ENCODE peak calls at places on chromosomes 7 and 10, in four cellular contexts. L, R, F and I are unnamed samples.

GRCh38 chr10:60430017-60430416 is 40.3 kb upstream of the ANK3 start:
- DNase-seq in F (peak; percentile 40), R (no peak), L (no peak), I (no peak)

GRCh38 chr7:151083071-151083823 is at the start of gene TMUB1:
- DNase-seq in L (peak; percentile 93), F (no peak), R (peak; percentile 32), I (peak; percentile 90)

GRCh38 chr10:110008518-110009339 is 945 bp downstream of the ADD3 start:
- DNase-seq in L (peak; percentile 77), F (no peak), R (peak; percentile 10), I (peak; percentile 66)

GRCh38 chr10:54900584-54900983 is 99.6 kb upstream of the PCDH15 start:
- DNase-seq in R (no peak), F (no peak), L (no peak), I (no peak)

GRCh38 chr10:92290076-92290836 is 622 bp downstream of the CPEB3 start:
- DNase-seq in F (no peak), L (no peak), R (no peak), I (peak; percentile 61)

GRCh38 chr10:46557319-46558140 is 1.1 kb upstream of the GPRIN2 start:
- DNase-seq in L (peak; percentile 87), F (no peak), R (no peak), I (no peak)

GRCh38 chr10:50788951-50789904 is 49.5 kb downstream of the ASAH2B start:
- DNase-seq in R (no peak), L (no peak), F (no peak), I (no peak)

GRCh38 chr10:55426138-55426537 is 625.1 kb upstream of the PCDH15 start:
- DNase-seq in F (no peak), R (no peak), L (no peak), I (no peak)

GRCh38 chr7:27110163-27110976 is 7.9 kb upstream of the HOXA2 start:
- DNase-seq in R (no peak), F (no peak), L (peak; percentile 60), I (no peak)

GRCh38 chr7:139871276-139871675 is 42.2 kb downstream of the TBXAS1 start:
- DNase-seq in L (no peak), R (no peak), F (no peak), I (no peak)

GRCh38 chr7:44378744-44379143 is 53.4 kb upstream of the CAMK2B start:
- DNase-seq in F (peak; percentile 40), R (no peak), L (no peak), I (no peak)

GRCh38 chr7:21923663-21924062 is 22.0 kb downstream of the CDCA7L start:
- DNase-seq in F (no peak), R (no peak), L (no peak), I (no peak)

GRCh38 chr7:118492466-118492865 is 268.0 kb downstream of the ANKRD7 start:
- DNase-seq in R (no peak), F (no peak), L (no peak), I (no peak)

GRCh38 chr7:32179567-32179966 is 109.4 kb upstream of the PDE1C start:
- DNase-seq in F (no peak), R (no peak), L (no peak), I (no peak)

GRCh38 chr10:78451592-78451991 is 417.9 kb downstream of the RPS24 start:
- DNase-seq in L (no peak), R (no peak), F (no peak), I (no peak)

GRCh38 chr7:127383123-127383835 is 9.2 kb downstream of the ZNF800 start:
- DNase-seq in L (no peak), F (no peak), R (no peak), I (no peak)

GRCh38 chr10:21505711-21506278 is 19.7 kb downstream of the SKIDA1 start:
- DNase-seq in F (no peak), R (no peak), L (no peak), I (no peak)

GRCh38 chr7:151687523-151688235 is 168.0 kb upstream of the RHEB start:
- DNase-seq in L (no peak), F (peak; percentile 91), R (no peak), I (no peak)

DNA sequence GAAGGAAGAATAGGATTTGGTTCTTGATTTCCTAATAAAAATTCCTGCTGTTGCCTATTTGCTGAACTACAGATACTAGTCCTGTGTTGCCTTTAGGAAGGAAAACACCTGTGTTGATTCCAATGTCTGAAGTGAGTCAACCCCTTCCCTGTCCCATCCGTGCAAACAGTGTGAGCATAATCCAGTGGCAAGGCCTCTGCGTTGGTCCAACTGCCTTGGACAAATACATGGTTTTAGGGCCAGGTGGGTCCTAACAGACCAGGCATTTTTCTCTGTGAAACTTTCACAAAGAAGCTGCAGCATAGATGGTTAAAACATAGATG is 1.7 kb downstream of the PLA2G12B start:
- DNase-seq in L (no peak), R (no peak), F (no peak), I (no peak)
- TF ChIP-seq CTCF in L (no peak), R (no peak), F (no peak), I (no peak)

GRCh38 chr10:119358140-119358512 is 150.8 kb downstream of the GRK5 start:
- DNase-seq in L (no peak), R (no peak), F (no peak), I (no peak)

GRCh38 chr10:119357389-119358139 is 150.2 kb downstream of the GRK5 start:
- DNase-seq in L (no peak), F (no peak), R (no peak), I (no peak)

GRCh38 chr10:119358567-119358966 is 151.2 kb downstream of the GRK5 start:
- DNase-seq in R (no peak), L (no peak), F (no peak), I (no peak)

GRCh38 chr10:119353438-119353837 is 146.1 kb downstream of the GRK5 start:
- DNase-seq in R (no peak), F (no peak), L (no peak), I (no peak)

GRCh38 chr10:119355930-119356329 is 148.6 kb downstream of the GRK5 start:
- DNase-seq in R (no peak), L (no peak), F (no peak), I (no peak)
- TF ChIP-seq CTCF in R (peak; percentile 59), L (no peak), F (peak; percentile 55), I (peak; percentile 71)

DNA sequence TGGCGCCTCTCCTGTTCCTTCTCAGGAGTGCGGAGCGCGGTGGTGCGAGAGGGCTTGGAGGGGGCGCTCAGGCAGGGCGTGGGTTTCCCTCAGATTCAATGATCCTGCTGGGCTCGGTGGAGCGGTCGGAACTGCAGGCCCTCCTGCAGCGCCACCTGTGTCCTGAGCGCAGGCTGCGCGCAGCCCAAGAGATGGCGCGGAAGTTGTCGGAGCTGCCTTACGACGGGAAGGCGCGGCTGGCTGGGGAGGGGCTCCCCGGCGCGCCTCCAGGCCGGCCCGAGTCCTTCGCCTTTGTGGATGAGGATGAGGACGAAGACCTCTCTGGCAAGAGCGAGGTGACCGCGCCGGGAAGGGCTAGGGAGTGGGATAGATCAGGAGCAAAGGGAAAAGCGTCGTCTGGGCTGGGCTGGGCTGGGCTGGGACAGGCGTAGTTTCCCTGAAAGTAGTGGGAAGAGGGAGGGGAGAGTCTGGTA is 17.0 kb downstream of the FAM131B start:
- DNase-seq in R (no peak), L (peak; percentile 56), F (no peak), I (peak; percentile 82)
- TF ChIP-seq CTCF in R (peak; percentile 71), L (peak; percentile 21), F (peak; percentile 56), I (peak; percentile 67)

GRCh38 chr10:69943292-69943820 is 109.3 kb upstream of the MACROH2A2 start:
- DNase-seq in R (no peak), L (no peak), F (no peak), I (no peak)
- TF ChIP-seq CTCF in R (no peak), L (no peak), F (no peak), I (no peak)

GRCh38 chr10:101161494-101162299 is 30.6 kb downstream of the TLX1 start:
- DNase-seq in R (no peak), L (peak; percentile 74), F (peak; percentile 13), I (peak; percentile 77)
- TF ChIP-seq CTCF in R (peak; percentile 93), L (peak; percentile 99), F (peak; percentile 95), I (peak; percentile 95)

GRCh38 chr10:97587183-97587582 is 2.3 kb upstream of the C10orf62 start:
- DNase-seq in R (no peak), L (no peak), F (no peak), I (no peak)
- TF ChIP-seq CTCF in R (no peak), L (no peak), F (no peak), I (no peak)

GRCh38 chr10:71396084-71396713 is 521 bp upstream of the CDH23 start:
- DNase-seq in R (no peak), F (no peak), L (peak; percentile 72), I (peak; percentile 59)
- TF ChIP-seq CTCF in R (peak; percentile 48), F (no peak), L (peak; percentile 30), I (peak; percentile 4)

DNA sequence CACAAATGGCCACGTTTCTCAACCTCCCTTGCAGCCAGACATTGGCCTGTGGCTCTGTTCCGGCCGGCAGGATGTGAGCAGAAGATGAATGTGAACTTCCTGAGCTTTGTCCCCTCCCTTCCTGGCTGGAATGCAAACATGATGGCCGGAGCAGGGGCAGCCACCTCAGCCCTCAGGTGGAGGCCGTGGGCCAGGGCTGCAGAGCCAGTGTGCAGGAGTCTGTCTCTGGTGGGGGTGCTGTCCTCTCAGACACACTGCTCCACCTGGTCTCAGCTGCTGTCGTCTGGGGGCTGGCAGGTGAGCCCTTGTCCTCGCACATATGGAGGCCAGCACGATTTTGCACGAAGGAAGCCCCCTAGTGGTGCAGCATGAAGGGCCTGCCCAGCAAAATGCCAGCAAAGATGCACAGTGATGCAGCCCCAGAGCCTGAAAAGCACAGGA is 25.3 kb upstream of the PWWP2B start:
- DNase-seq in L (no peak), R (no peak), F (no peak), I (peak; percentile 54)
- TF ChIP-seq CTCF in L (no peak), R (peak; percentile 21), F (peak; percentile 48), I (peak; percentile 14)

GRCh38 chr10:37821237-37821636 is 36.2 kb downstream of the ZNF248 start:
- DNase-seq in L (no peak), F (no peak), R (no peak), I (no peak)
- TF ChIP-seq CTCF in L (no peak), F (no peak), R (no peak), I (no peak)

DNA sequence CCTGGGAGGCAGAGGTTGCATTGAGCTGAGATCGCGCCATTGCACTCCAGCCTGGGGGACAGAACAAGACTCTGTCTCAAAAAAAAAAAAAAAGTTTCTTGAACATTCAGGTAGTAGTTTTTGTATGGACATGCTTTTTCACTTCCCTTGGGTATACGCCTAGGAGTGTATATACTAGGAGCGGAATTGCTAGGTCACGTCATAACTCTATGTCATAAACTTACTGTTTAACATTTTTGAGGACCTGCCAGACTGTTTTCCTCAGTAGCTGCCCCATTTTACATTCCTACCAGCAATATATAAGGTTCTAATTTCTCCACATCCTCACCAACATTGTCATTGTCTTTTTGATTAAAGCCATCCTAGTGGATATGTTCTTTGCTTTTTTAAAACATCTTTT is 51.6 kb downstream of the MKI67 start:
- DNase-seq in L (no peak), F (no peak), R (no peak), I (no peak)
- TF ChIP-seq CTCF in L (no peak), F (no peak), R (no peak), I (no peak)